ENCODE peak calls at places on chromosomes 2 and 18, in four cellular contexts. L is RPMI7951, W is SW 1271, I is B cell. S is an unnamed sample.

GRCh38 chr2:2843969-2844548 is 513.0 kb upstream of the MYT1L start:
- DNase-seq in L (no peak), W (no peak), I (no peak), S (no peak)

GRCh38 chr18:58993260-58993659 is 128.6 kb downstream of the ZNF532 start:
- DNase-seq in L (peak; percentile 91), W (peak; percentile 75), I (no peak), S (no peak)

GRCh38 chr18:54675076-54675475 is 84.0 kb downstream of the DYNAP start:
- DNase-seq in L (no peak), W (no peak), I (no peak), S (no peak)

GRCh38 chr2:239625913-239626734 is 225.3 kb upstream of the HDAC4 start:
- DNase-seq in L (no peak), W (no peak), I (no peak), S (no peak)

GRCh38 chr2:223488814-223489213 is 113.3 kb downstream of the SCG2 start:
- DNase-seq in L (peak; percentile 94), W (peak; percentile 24), I (no peak), S (no peak)

GRCh38 chr2:72109291-72109690 is 38.4 kb downstream of the CYP26B1 start:
- DNase-seq in L (no peak), W (no peak), I (no peak), S (no peak)

GRCh38 chr18:32754508-32755263 is 18.1 kb downstream of the KLHL14 start:
- DNase-seq in L (no peak), W (no peak), I (no peak), S (no peak)

GRCh38 chr2:174740718-174741117 is 23.6 kb downstream of the CHRNA1 start:
- DNase-seq in L (no peak), W (no peak), I (no peak), S (no peak)

GRCh38 chr2:222833410-222833809 is 27.4 kb upstream of the ACSL3 start:
- DNase-seq in L (no peak), W (no peak), I (no peak), S (no peak)

GRCh38 chr18:76658627-76659026 is 163.6 kb upstream of the ZNF516 start:
- DNase-seq in L (no peak), W (no peak), I (no peak), S (peak; percentile 45)

GRCh38 chr2:111091811-111092211 is 28.9 kb upstream of the BCL2L11 start:
- DNase-seq in L (no peak), W (no peak), I (no peak), S (no peak)

GRCh38 chr2:54570925-54571694 is 115.0 kb downstream of the SPTBN1 start:
- DNase-seq in L (peak; percentile 95), W (no peak), I (peak; percentile 59), S (peak; percentile 82)

GRCh38 chr2:233919938-233920337 is 2.8 kb downstream of the TRPM8 start:
- DNase-seq in L (peak; percentile 70), W (peak; percentile 74), I (no peak), S (no peak)

GRCh38 chr18:59672125-59672769 is 25.0 kb downstream of the CCBE1 start:
- DNase-seq in L (peak; percentile 73), W (no peak), I (no peak), S (no peak)

GRCh38 chr2:153519260-153519875 is 40.8 kb upstream of the RPRM start:
- DNase-seq in L (peak; percentile 47), W (peak; percentile 53), I (peak; percentile 15), S (peak; percentile 10)

GRCh38 chr18:34386803-34387202 is 162.1 kb upstream of the NOL4 start:
- DNase-seq in L (no peak), W (no peak), I (no peak), S (no peak)

GRCh38 chr18:424869-425138 is 75.7 kb downstream of the COLEC12 start:
- DNase-seq in L (no peak), W (no peak), I (no peak), S (no peak)

GRCh38 chr2:144554811-144555210 is 34.9 kb upstream of the ZEB2 start:
- DNase-seq in L (no peak), W (no peak), I (no peak), S (no peak)

GRCh38 chr2:78589871-78590270 is 435.6 kb upstream of the REG3G start:
- DNase-seq in L (no peak), W (no peak), I (no peak), S (no peak)

GRCh38 chr18:56202567-56203136 is 435.7 kb downstream of the TXNL1 start:
- DNase-seq in L (no peak), W (no peak), I (no peak), S (no peak)

GRCh38 chr2:232339121-232340081 is 39.1 kb upstream of the ALPP start:
- DNase-seq in L (no peak), W (no peak), I (no peak), S (no peak)

GRCh38 chr2:234570476-234570875 is 73.6 kb upstream of the ARL4C start:
- DNase-seq in L (no peak), W (no peak), I (no peak), S (no peak)

GRCh38 chr2:127179756-127180155 is 40.3 kb downstream of the CYP27C1 start:
- DNase-seq in L (peak; percentile 78), W (no peak), I (no peak), S (no peak)

GRCh38 chr2:39870871-39871270 is 91.8 kb upstream of the THUMPD2 start:
- DNase-seq in L (no peak), W (no peak), I (no peak), S (no peak)

GRCh38 chr2:212157011-212157410 is 381.6 kb downstream of the ERBB4 start:
- DNase-seq in L (no peak), W (no peak), I (no peak), S (no peak)

GRCh38 chr18:28657836-28658410 is 481.0 kb upstream of the CDH2 start:
- DNase-seq in L (peak; percentile 61), W (no peak), I (no peak), S (no peak)

GRCh38 chr2:72780483-72780882 is 45.4 kb downstream of the EXOC6B start:
- DNase-seq in L (peak; percentile 28), W (no peak), I (no peak), S (no peak)

GRCh38 chr2:30675758-30676157 is 131.5 kb downstream of the CAPN13 start:
- DNase-seq in L (peak; percentile 65), W (no peak), I (no peak), S (no peak)

S was measured in germinal center.